ENCODE peak calls at places on chromosomes 11 and 22, in five cellular contexts. One of them, this sample, is unnamed.

GRCh38 chr11:130241697-130242096 is 73.0 kb downstream of the ZBTB44 start:
- DNase-seq in heart right ventricle: no peak
- DNase-seq in Calu3: no peak
- DNase-seq in psoas muscle: no peak
- DNase-seq in dorsolateral prefrontal cortex: no peak
- DNase-seq in this sample: no peak

GRCh38 chr22:24440718-24441405 is 13.5 kb downstream of the ADORA2A start:
- DNase-seq in heart right ventricle: no peak
- DNase-seq in Calu3: no peak
- DNase-seq in psoas muscle: peak; percentile 70
- DNase-seq in dorsolateral prefrontal cortex: peak; percentile 64
- DNase-seq in this sample: no peak

GRCh38 chr11:72189448-72190250 is 2.3 kb upstream of the FOLR1 start:
- DNase-seq in heart right ventricle: no peak
- DNase-seq in Calu3: no peak
- DNase-seq in psoas muscle: no peak
- DNase-seq in dorsolateral prefrontal cortex: no peak
- DNase-seq in this sample: no peak

GRCh38 chr11:37352485-37352884 is 754.4 kb upstream of the RAG2 start:
- DNase-seq in heart right ventricle: no peak
- DNase-seq in Calu3: no peak
- DNase-seq in psoas muscle: no peak
- DNase-seq in dorsolateral prefrontal cortex: no peak
- DNase-seq in this sample: no peak

GRCh38 chr11:114774599-114775365 is 96.5 kb downstream of the NXPE2 start:
- DNase-seq in heart right ventricle: no peak
- DNase-seq in Calu3: peak; percentile 17
- DNase-seq in psoas muscle: peak; percentile 55
- DNase-seq in dorsolateral prefrontal cortex: peak; percentile 73
- DNase-seq in this sample: no peak

GRCh38 chr11:126416542-126417090 is 61.1 kb downstream of the ST3GAL4 start:
- DNase-seq in heart right ventricle: peak; percentile 95
- DNase-seq in Calu3: peak; percentile 61
- DNase-seq in psoas muscle: peak; percentile 95
- DNase-seq in dorsolateral prefrontal cortex: peak; percentile 90
- DNase-seq in this sample: peak; percentile 92

GRCh38 chr11:92504534-92504933 is 279.9 kb downstream of the FAT3 start:
- DNase-seq in heart right ventricle: no peak
- DNase-seq in Calu3: peak; percentile 21
- DNase-seq in psoas muscle: no peak
- DNase-seq in dorsolateral prefrontal cortex: no peak
- DNase-seq in this sample: no peak

GRCh38 chr11:6606471-6607189 is 3.1 kb downstream of the ILK start:
- DNase-seq in heart right ventricle: peak; percentile 90
- DNase-seq in Calu3: peak; percentile 95
- DNase-seq in psoas muscle: peak; percentile 94
- DNase-seq in dorsolateral prefrontal cortex: peak; percentile 13
- DNase-seq in this sample: peak; percentile 96

GRCh38 chr11:38365274-38365673 is 1767.2 kb upstream of the RAG2 start:
- DNase-seq in heart right ventricle: no peak
- DNase-seq in Calu3: no peak
- DNase-seq in psoas muscle: no peak
- DNase-seq in dorsolateral prefrontal cortex: no peak
- DNase-seq in this sample: no peak

GRCh38 chr11:116519499-116519898 is 253.3 kb downstream of the BUD13 start:
- DNase-seq in heart right ventricle: no peak
- DNase-seq in Calu3: no peak
- DNase-seq in psoas muscle: no peak
- DNase-seq in dorsolateral prefrontal cortex: no peak
- DNase-seq in this sample: no peak

GRCh38 chr11:122007611-122008071 is 108.4 kb downstream of the BLID start:
- DNase-seq in heart right ventricle: no peak
- DNase-seq in Calu3: no peak
- DNase-seq in psoas muscle: peak; percentile 56
- DNase-seq in dorsolateral prefrontal cortex: peak; percentile 9
- DNase-seq in this sample: no peak

GRCh38 chr11:121591405-121592033 is 138.8 kb upstream of the SORL1-AS1 start:
- DNase-seq in heart right ventricle: no peak
- DNase-seq in Calu3: peak; percentile 62
- DNase-seq in psoas muscle: no peak
- DNase-seq in dorsolateral prefrontal cortex: peak; percentile 74
- DNase-seq in this sample: peak; percentile 75

GRCh38 chr22:47564158-47564450 is 801.7 kb downstream of the TBC1D22A start:
- DNase-seq in heart right ventricle: no peak
- DNase-seq in Calu3: no peak
- DNase-seq in psoas muscle: no peak
- DNase-seq in dorsolateral prefrontal cortex: no peak
- DNase-seq in this sample: peak; percentile 26

GRCh38 chr11:129372609-129373488 is 2.8 kb upstream of the BARX2 start:
- DNase-seq in heart right ventricle: no peak
- DNase-seq in Calu3: no peak
- DNase-seq in psoas muscle: no peak
- DNase-seq in dorsolateral prefrontal cortex: no peak
- DNase-seq in this sample: no peak

GRCh38 chr11:68841718-68842426 is at the start of gene CPT1A:
- DNase-seq in heart right ventricle: peak; percentile 85
- DNase-seq in Calu3: peak; percentile 86
- DNase-seq in psoas muscle: peak; percentile 85
- DNase-seq in dorsolateral prefrontal cortex: no peak
- DNase-seq in this sample: peak; percentile 74

DNA sequence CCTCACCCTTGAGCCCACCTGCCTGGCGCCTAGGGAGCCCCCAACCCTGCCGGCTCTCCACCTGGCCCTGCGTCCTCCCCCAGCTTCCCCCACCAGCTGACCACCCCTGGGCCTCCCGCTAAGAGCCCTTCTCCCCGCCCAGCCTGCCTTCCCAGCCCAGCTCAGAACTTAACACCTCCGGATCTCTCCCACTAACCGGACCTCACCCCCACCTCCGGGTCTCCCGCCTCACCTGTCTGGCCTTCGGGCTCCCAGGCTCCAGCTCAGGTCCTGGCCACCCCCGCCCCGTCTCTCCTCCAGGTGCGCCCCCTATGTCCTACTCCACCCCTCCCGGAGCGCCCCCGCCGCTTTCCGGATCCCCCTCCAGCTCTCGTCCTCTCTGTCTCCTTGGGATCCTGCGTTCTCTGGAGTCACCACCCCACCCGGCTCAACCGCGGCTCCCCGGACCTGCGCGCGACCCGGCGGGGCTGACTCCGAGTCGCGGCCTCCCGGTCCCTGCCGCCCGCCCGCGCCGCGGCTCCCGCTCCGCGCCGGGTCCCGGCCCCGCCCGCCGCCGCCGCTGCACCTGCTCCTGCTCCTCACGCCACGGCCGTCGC is at the start of gene KCNJ11:
- DNase-seq in heart right ventricle: no peak
- DNase-seq in Calu3: peak; percentile 39
- DNase-seq in psoas muscle: no peak
- DNase-seq in dorsolateral prefrontal cortex: no peak
- DNase-seq in this sample: no peak
- TF ChIP-seq CTCF in heart right ventricle: no peak
- TF ChIP-seq CTCF in Calu3: no peak
- TF ChIP-seq CTCF in psoas muscle: no peak
- TF ChIP-seq CTCF in dorsolateral prefrontal cortex: no peak
- TF ChIP-seq CTCF in this sample: no peak

GRCh38 chr11:63505857-63506528 is at the start of gene LGALS12:
- DNase-seq in heart right ventricle: no peak
- DNase-seq in Calu3: no peak
- DNase-seq in psoas muscle: no peak
- DNase-seq in dorsolateral prefrontal cortex: no peak
- DNase-seq in this sample: no peak

GRCh38 chr11:63504933-63505586 is 824 bp upstream of the LGALS12 start:
- DNase-seq in heart right ventricle: peak; percentile 57
- DNase-seq in Calu3: no peak
- DNase-seq in psoas muscle: peak; percentile 63
- DNase-seq in dorsolateral prefrontal cortex: no peak
- DNase-seq in this sample: no peak

GRCh38 chr11:63508745-63509144 is 2.9 kb downstream of the LGALS12 start:
- DNase-seq in heart right ventricle: no peak
- DNase-seq in Calu3: no peak
- DNase-seq in psoas muscle: no peak
- DNase-seq in dorsolateral prefrontal cortex: no peak
- DNase-seq in this sample: no peak

GRCh38 chr11:63510360-63511130 is 4.7 kb downstream of the LGALS12 start:
- DNase-seq in heart right ventricle: no peak
- DNase-seq in Calu3: no peak
- DNase-seq in psoas muscle: peak; percentile 84
- DNase-seq in dorsolateral prefrontal cortex: peak; percentile 73
- DNase-seq in this sample: no peak

DNA sequence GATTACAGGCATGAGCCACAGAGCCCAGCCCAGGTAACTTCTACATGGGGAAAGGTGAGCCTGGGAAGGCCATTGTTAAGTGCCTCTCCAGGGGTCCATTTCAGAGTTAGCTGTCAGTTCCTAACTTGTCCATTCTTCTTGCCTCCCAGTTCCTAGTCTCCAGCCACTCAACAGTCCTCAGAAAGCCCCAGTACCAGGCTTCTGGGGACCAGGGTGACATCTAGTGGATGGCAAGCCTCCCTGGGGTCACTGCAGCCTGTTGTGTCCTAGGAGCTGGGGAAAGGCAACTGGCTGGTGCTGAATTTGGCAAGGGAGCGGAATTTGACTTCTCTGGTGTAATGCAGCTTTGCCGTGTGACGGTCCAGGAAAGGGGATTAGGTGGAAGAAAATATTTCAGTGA is 2.1 kb downstream of the LGALS12 start:
- DNase-seq in heart right ventricle: peak; percentile 30
- DNase-seq in Calu3: peak; percentile 72
- DNase-seq in psoas muscle: peak; percentile 64
- DNase-seq in dorsolateral prefrontal cortex: peak; percentile 18
- DNase-seq in this sample: no peak
- TF ChIP-seq CTCF in heart right ventricle: peak; percentile 55
- TF ChIP-seq CTCF in Calu3: peak; percentile 14
- TF ChIP-seq CTCF in psoas muscle: peak; percentile 32
- TF ChIP-seq CTCF in dorsolateral prefrontal cortex: peak; percentile 69
- TF ChIP-seq CTCF in this sample: no peak

GRCh38 chr22:50271519-50271970 is 1.4 kb upstream of the MAPK11 start:
- DNase-seq in heart right ventricle: peak; percentile 79
- DNase-seq in Calu3: peak; percentile 79
- DNase-seq in psoas muscle: no peak
- DNase-seq in dorsolateral prefrontal cortex: peak; percentile 70
- DNase-seq in this sample: no peak
- TF ChIP-seq CTCF in heart right ventricle: peak; percentile 39
- TF ChIP-seq CTCF in Calu3: no peak
- TF ChIP-seq CTCF in psoas muscle: no peak
- TF ChIP-seq CTCF in dorsolateral prefrontal cortex: peak; percentile 40
- TF ChIP-seq CTCF in this sample: peak; percentile 55

DNA sequence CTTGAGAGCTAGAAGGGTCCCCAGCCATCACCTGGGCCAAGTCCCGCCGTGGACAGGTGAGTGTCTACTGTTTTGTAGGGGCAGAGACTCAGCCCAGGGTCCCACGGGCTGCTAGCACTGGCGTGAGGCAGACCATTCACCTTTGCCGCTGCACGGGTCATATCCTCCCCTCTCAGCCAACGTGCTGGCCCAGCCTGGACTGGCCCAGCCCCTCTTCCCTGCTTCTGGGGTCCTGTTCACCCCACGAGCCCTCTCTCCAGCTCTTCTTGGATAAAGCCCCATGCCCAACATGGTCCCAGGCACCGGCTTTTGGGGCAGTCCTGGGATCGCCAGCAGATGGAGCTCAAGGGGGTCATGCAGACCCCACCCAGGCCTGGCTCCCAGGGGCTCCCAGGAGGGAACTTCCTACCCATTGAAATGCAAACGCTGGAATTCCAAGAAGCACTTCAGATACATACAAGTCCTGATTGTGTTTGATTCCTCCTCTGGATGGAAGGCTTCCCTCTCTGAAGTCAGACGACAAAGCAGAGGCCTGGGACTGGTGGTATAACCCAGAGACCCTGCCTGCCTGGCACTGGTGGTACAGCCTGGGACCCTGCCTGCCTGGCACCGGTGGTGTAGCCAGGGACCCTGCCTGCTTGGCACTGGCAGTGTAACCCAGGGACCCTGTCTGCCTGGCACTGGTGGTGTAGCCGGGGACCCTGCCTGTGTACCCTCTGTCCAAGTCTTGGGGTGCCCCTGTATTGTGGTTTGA is 8.9 kb upstream of the SEPTIN5 start:
- DNase-seq in heart right ventricle: no peak
- DNase-seq in Calu3: no peak
- DNase-seq in psoas muscle: peak; percentile 48
- DNase-seq in dorsolateral prefrontal cortex: no peak
- DNase-seq in this sample: no peak
- TF ChIP-seq CTCF in heart right ventricle: no peak
- TF ChIP-seq CTCF in Calu3: peak; percentile 24
- TF ChIP-seq CTCF in psoas muscle: no peak
- TF ChIP-seq CTCF in dorsolateral prefrontal cortex: no peak
- TF ChIP-seq CTCF in this sample: no peak

This sample was measured in right atrium auricular region.